ENCODE peak calls at places on chromosomes 7 and 10, in four cellular contexts. One of them, this sample, is unnamed. For H3K36me3, the result is how much of the 10 kb centered on the place peaks cover.

GRCh38 chr7:137987968-137988367 is 13.9 kb downstream of the CREB3L2 start:
- DNase-seq in mammary epithelial cell: no peak
- DNase-seq in kidney: no peak
- DNase-seq in tibial artery: no peak
- DNase-seq in this sample: no peak

GRCh38 chr10:12847361-12847975 is 154.0 kb downstream of the CCDC3 start:
- DNase-seq in mammary epithelial cell: no peak
- DNase-seq in tibial artery: no peak
- DNase-seq in kidney: no peak
- DNase-seq in this sample: no peak

GRCh38 chr7:157292770-157293412 is 43.9 kb upstream of the DNAJB6 start:
- DNase-seq in kidney: no peak
- DNase-seq in tibial artery: no peak
- DNase-seq in mammary epithelial cell: peak
- DNase-seq in this sample: no peak

GRCh38 chr7:3879337-3880054 is 578.4 kb downstream of the SDK1 start:
- DNase-seq in mammary epithelial cell: no peak
- DNase-seq in tibial artery: no peak
- DNase-seq in kidney: no peak
- DNase-seq in this sample: no peak

GRCh38 chr7:131188367-131189339 is 139.0 kb upstream of the MKLN1 start:
- DNase-seq in mammary epithelial cell: peak
- DNase-seq in kidney: no peak
- DNase-seq in tibial artery: peak
- DNase-seq in this sample: no peak

GRCh38 chr7:83150310-83150709 is 12.4 kb downstream of the PCLO start:
- DNase-seq in tibial artery: no peak
- DNase-seq in mammary epithelial cell: no peak
- DNase-seq in kidney: no peak
- DNase-seq in this sample: no peak

GRCh38 chr7:91165846-91166230 is 98.4 kb upstream of the FZD1 start:
- DNase-seq in kidney: no peak
- DNase-seq in mammary epithelial cell: no peak
- DNase-seq in tibial artery: no peak
- DNase-seq in this sample: no peak

GRCh38 chr10:108454793-108455192 is 1290.3 kb upstream of the SORCS1 start:
- DNase-seq in tibial artery: no peak
- DNase-seq in mammary epithelial cell: no peak
- DNase-seq in kidney: no peak
- DNase-seq in this sample: no peak

GRCh38 chr7:135801877-135802276 is 53.3 kb upstream of the FAM180A start:
- DNase-seq in mammary epithelial cell: no peak
- DNase-seq in tibial artery: no peak
- DNase-seq in kidney: no peak
- DNase-seq in this sample: no peak

GRCh38 chr7:39259391-39260003 is 281.8 kb downstream of the POU6F2 start:
- DNase-seq in tibial artery: no peak
- DNase-seq in mammary epithelial cell: no peak
- DNase-seq in kidney: no peak
- DNase-seq in this sample: no peak

GRCh38 chr10:8315619-8316021 is 261.1 kb downstream of the GATA3 start:
- DNase-seq in tibial artery: no peak
- DNase-seq in mammary epithelial cell: no peak
- DNase-seq in kidney: no peak
- DNase-seq in this sample: no peak

GRCh38 chr7:34453150-34453549 is 204.9 kb upstream of the NPSR1 start:
- DNase-seq in kidney: no peak
- DNase-seq in mammary epithelial cell: no peak
- DNase-seq in tibial artery: no peak
- DNase-seq in this sample: no peak

GRCh38 chr10:44858988-44859387 is 52.1 kb upstream of the TMEM72 start:
- DNase-seq in tibial artery: no peak
- DNase-seq in mammary epithelial cell: no peak
- DNase-seq in kidney: no peak
- DNase-seq in this sample: no peak

GRCh38 chr10:132518572-132519381 is 18.8 kb upstream of the INPP5A start:
- DNase-seq in mammary epithelial cell: no peak
- DNase-seq in kidney: peak
- DNase-seq in tibial artery: peak
- DNase-seq in this sample: peak

GRCh38 chr7:92503767-92504166 is 24.6 kb downstream of the PEX1 start:
- DNase-seq in kidney: no peak
- DNase-seq in tibial artery: no peak
- DNase-seq in mammary epithelial cell: no peak
- DNase-seq in this sample: no peak

GRCh38 chr10:17181751-17182150 is 19.7 kb downstream of the TRDMT1 start:
- DNase-seq in kidney: no peak
- DNase-seq in mammary epithelial cell: no peak
- DNase-seq in tibial artery: no peak
- DNase-seq in this sample: peak

GRCh38 chr7:105336009-105336408 is 52.7 kb downstream of the SRPK2 start:
- DNase-seq in tibial artery: no peak
- DNase-seq in mammary epithelial cell: no peak
- DNase-seq in kidney: no peak
- DNase-seq in this sample: no peak

GRCh38 chr10:75034131-75034512 is 77.3 kb upstream of the SAMD8 start:
- DNase-seq in mammary epithelial cell: no peak
- DNase-seq in kidney: no peak
- DNase-seq in tibial artery: no peak
- DNase-seq in this sample: no peak

GRCh38 chr10:126972622-126973414 is 67.6 kb downstream of the DOCK1 start:
- DNase-seq in mammary epithelial cell: peak
- DNase-seq in tibial artery: no peak
- DNase-seq in kidney: no peak
- DNase-seq in this sample: no peak

GRCh38 chr10:79375321-79376077 is 28.2 kb downstream of the PPIF start:
- DNase-seq in tibial artery: peak
- DNase-seq in kidney: peak
- DNase-seq in mammary epithelial cell: peak
- DNase-seq in this sample: no peak

GRCh38 chr10:33270971-33271370 is 63.5 kb downstream of the NRP1 start:
- DNase-seq in tibial artery: no peak
- DNase-seq in mammary epithelial cell: no peak
- DNase-seq in kidney: no peak
- DNase-seq in this sample: no peak

GRCh38 chr10:31584098-31584631 is 265.1 kb downstream of the ZEB1 start:
- DNase-seq in mammary epithelial cell: no peak
- DNase-seq in kidney: no peak
- DNase-seq in tibial artery: no peak
- DNase-seq in this sample: no peak

DNA sequence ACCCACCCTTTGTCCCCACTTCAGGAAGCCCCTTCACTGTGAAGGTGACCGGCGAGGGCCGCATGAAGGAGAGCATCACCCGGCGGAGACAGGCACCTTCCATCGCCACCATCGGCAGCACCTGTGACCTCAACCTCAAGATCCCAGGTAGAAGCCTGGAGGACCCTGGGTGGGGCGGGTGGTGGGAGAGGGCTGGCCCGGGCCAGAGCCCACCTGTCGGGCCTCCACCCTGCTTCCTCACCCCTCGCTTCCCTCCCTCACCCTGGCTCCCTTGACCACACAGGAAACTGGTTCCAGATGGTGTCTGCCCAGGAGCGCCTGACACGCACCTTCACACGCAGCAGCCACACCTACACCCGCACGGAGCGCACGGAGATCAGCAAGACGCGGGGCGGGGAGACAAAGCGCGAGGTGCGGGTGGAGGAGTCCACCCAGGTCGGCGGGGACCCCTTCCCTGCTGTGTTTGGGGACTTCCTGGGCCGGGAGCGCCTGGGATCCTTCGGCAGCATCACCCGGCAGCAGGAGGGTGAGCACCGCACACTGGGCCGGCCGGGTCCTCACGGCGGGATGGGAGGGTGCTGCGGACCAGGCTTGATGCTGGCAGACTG is 8.9 kb upstream of the ATP6V1F start:
- DNase-seq in mammary epithelial cell: no peak
- DNase-seq in tibial artery: no peak
- DNase-seq in kidney: peak
- DNase-seq in this sample: no peak
- H3K36me3 ChIP-seq in mammary epithelial cell: under half
- H3K36me3 ChIP-seq in tibial artery: half or more
- H3K36me3 ChIP-seq in kidney: under half
- H3K36me3 ChIP-seq in this sample: under half

GRCh38 chr10:60428387-60428737 is 38.7 kb upstream of the ANK3 start:
- DNase-seq in mammary epithelial cell: no peak
- DNase-seq in kidney: no peak
- DNase-seq in tibial artery: no peak
- DNase-seq in this sample: no peak
- H3K27ac ChIP-seq in mammary epithelial cell: peak
- H3K27ac ChIP-seq in kidney: no peak
- H3K27ac ChIP-seq in tibial artery: peak
- H3K27ac ChIP-seq in this sample: no peak

GRCh38 chr10:102752934-102753664 is 9.4 kb downstream of the WBP1L start:
- DNase-seq in mammary epithelial cell: peak
- DNase-seq in kidney: no peak
- DNase-seq in tibial artery: no peak
- DNase-seq in this sample: no peak
- H3K4me3 ChIP-seq in mammary epithelial cell: no peak
- H3K4me3 ChIP-seq in kidney: no peak
- H3K4me3 ChIP-seq in tibial artery: peak
- H3K4me3 ChIP-seq in this sample: no peak

GRCh38 chr10:69375307-69376151 is 41.2 kb downstream of the TACR2 start:
- DNase-seq in kidney: peak
- DNase-seq in mammary epithelial cell: peak
- DNase-seq in tibial artery: peak
- DNase-seq in this sample: no peak
- H3K36me3 ChIP-seq in kidney: under half
- H3K36me3 ChIP-seq in mammary epithelial cell: under half
- H3K36me3 ChIP-seq in tibial artery: half or more
- H3K36me3 ChIP-seq in this sample: under half